ENCODE peak calls at places on chromosomes 4 and X, in six cellular contexts. One of them, this sample, is unnamed.

GRCh38 chr4:123555500-123556273 is 159.1 kb downstream of the SPRY1 start:
- DNase-seq in effector memory CD4-positive, alpha-beta T cell: no peak
- DNase-seq in GM12865: no peak
- DNase-seq in GM23338: peak
- DNase-seq in esophagus muscularis mucosa: no peak
- DNase-seq in adrenal gland: peak
- DNase-seq in this sample: peak

GRCh38 chr4:86446996-86447395 is 87.1 kb upstream of the MAPK10 start:
- DNase-seq in effector memory CD4-positive, alpha-beta T cell: no peak
- DNase-seq in GM12865: no peak
- DNase-seq in GM23338: no peak
- DNase-seq in esophagus muscularis mucosa: no peak
- DNase-seq in adrenal gland: no peak
- DNase-seq in this sample: no peak

GRCh38 chrX:132482632-132483031 is 6.2 kb downstream of the MBNL3 start:
- DNase-seq in effector memory CD4-positive, alpha-beta T cell: no peak
- DNase-seq in GM12865: no peak
- DNase-seq in GM23338: no peak
- DNase-seq in esophagus muscularis mucosa: no peak
- DNase-seq in adrenal gland: no peak
- DNase-seq in this sample: no peak

GRCh38 chr4:7365472-7366179 is 69.1 kb downstream of the PSAPL1 start:
- DNase-seq in effector memory CD4-positive, alpha-beta T cell: no peak
- DNase-seq in GM12865: no peak
- DNase-seq in GM23338: no peak
- DNase-seq in esophagus muscularis mucosa: no peak
- DNase-seq in adrenal gland: no peak
- DNase-seq in this sample: no peak

GRCh38 chr4:172982151-172982590 is 186.4 kb upstream of the GALNT7 start:
- DNase-seq in effector memory CD4-positive, alpha-beta T cell: no peak
- DNase-seq in GM12865: peak
- DNase-seq in GM23338: no peak
- DNase-seq in esophagus muscularis mucosa: peak
- DNase-seq in adrenal gland: peak
- DNase-seq in this sample: peak

GRCh38 chrX:154396948-154397887 is 959 bp upstream of the RPL10 start:
- DNase-seq in effector memory CD4-positive, alpha-beta T cell: peak
- DNase-seq in GM12865: peak
- DNase-seq in GM23338: peak
- DNase-seq in esophagus muscularis mucosa: no peak
- DNase-seq in adrenal gland: peak
- DNase-seq in this sample: no peak

GRCh38 chrX:135625995-135626394 is 87.4 kb upstream of the CT45A1 start:
- DNase-seq in effector memory CD4-positive, alpha-beta T cell: no peak
- DNase-seq in GM12865: peak
- DNase-seq in GM23338: peak
- DNase-seq in esophagus muscularis mucosa: no peak
- DNase-seq in adrenal gland: no peak
- DNase-seq in this sample: no peak

GRCh38 chrX:28550331-28550872 is 36.8 kb upstream of the IL1RAPL1 start:
- DNase-seq in effector memory CD4-positive, alpha-beta T cell: no peak
- DNase-seq in GM12865: no peak
- DNase-seq in GM23338: peak
- DNase-seq in esophagus muscularis mucosa: no peak
- DNase-seq in adrenal gland: no peak
- DNase-seq in this sample: no peak

GRCh38 chr4:100299441-100299840 is 109.2 kb upstream of the DDIT4L start:
- DNase-seq in effector memory CD4-positive, alpha-beta T cell: no peak
- DNase-seq in GM12865: no peak
- DNase-seq in GM23338: no peak
- DNase-seq in esophagus muscularis mucosa: no peak
- DNase-seq in adrenal gland: no peak
- DNase-seq in this sample: no peak

GRCh38 chr4:172786039-172786792 is 382.4 kb upstream of the GALNT7 start:
- DNase-seq in effector memory CD4-positive, alpha-beta T cell: no peak
- DNase-seq in GM12865: no peak
- DNase-seq in GM23338: no peak
- DNase-seq in esophagus muscularis mucosa: no peak
- DNase-seq in adrenal gland: peak
- DNase-seq in this sample: no peak

GRCh38 chr4:144709793-144710525 is 64.0 kb downstream of the HHIP start:
- DNase-seq in effector memory CD4-positive, alpha-beta T cell: no peak
- DNase-seq in GM12865: no peak
- DNase-seq in GM23338: no peak
- DNase-seq in esophagus muscularis mucosa: no peak
- DNase-seq in adrenal gland: no peak
- DNase-seq in this sample: peak

GRCh38 chr4:26238782-26239647 is 81.8 kb upstream of the RBPJ start:
- DNase-seq in effector memory CD4-positive, alpha-beta T cell: no peak
- DNase-seq in GM12865: no peak
- DNase-seq in GM23338: peak
- DNase-seq in esophagus muscularis mucosa: peak
- DNase-seq in adrenal gland: no peak
- DNase-seq in this sample: peak

GRCh38 chr4:78313754-78314120 is 237.8 kb upstream of the ANXA3 start:
- DNase-seq in effector memory CD4-positive, alpha-beta T cell: no peak
- DNase-seq in GM12865: no peak
- DNase-seq in GM23338: no peak
- DNase-seq in esophagus muscularis mucosa: no peak
- DNase-seq in adrenal gland: no peak
- DNase-seq in this sample: no peak

GRCh38 chr4:11931266-11931665 is 502.6 kb upstream of the HS3ST1 start:
- DNase-seq in effector memory CD4-positive, alpha-beta T cell: no peak
- DNase-seq in GM12865: no peak
- DNase-seq in GM23338: no peak
- DNase-seq in esophagus muscularis mucosa: no peak
- DNase-seq in adrenal gland: no peak
- DNase-seq in this sample: no peak

GRCh38 chr4:151674804-151675290 is 86.0 kb downstream of the GATB start:
- DNase-seq in effector memory CD4-positive, alpha-beta T cell: no peak
- DNase-seq in GM12865: no peak
- DNase-seq in GM23338: peak
- DNase-seq in esophagus muscularis mucosa: no peak
- DNase-seq in adrenal gland: peak
- DNase-seq in this sample: no peak

GRCh38 chr4:13529130-13529919 is 15.0 kb downstream of the NKX3-2 start:
- DNase-seq in effector memory CD4-positive, alpha-beta T cell: no peak
- DNase-seq in GM12865: no peak
- DNase-seq in GM23338: no peak
- DNase-seq in esophagus muscularis mucosa: no peak
- DNase-seq in adrenal gland: no peak
- DNase-seq in this sample: no peak

GRCh38 chr4:13533670-13534343 is 10.5 kb downstream of the NKX3-2 start:
- DNase-seq in effector memory CD4-positive, alpha-beta T cell: no peak
- DNase-seq in GM12865: no peak
- DNase-seq in GM23338: no peak
- DNase-seq in esophagus muscularis mucosa: no peak
- DNase-seq in adrenal gland: no peak
- DNase-seq in this sample: no peak

GRCh38 chr4:13531609-13531998 is 12.7 kb downstream of the NKX3-2 start:
- DNase-seq in effector memory CD4-positive, alpha-beta T cell: no peak
- DNase-seq in GM12865: no peak
- DNase-seq in GM23338: no peak
- DNase-seq in esophagus muscularis mucosa: no peak
- DNase-seq in adrenal gland: no peak
- DNase-seq in this sample: no peak

GRCh38 chr4:13528823-13529129 is 15.5 kb downstream of the NKX3-2 start:
- DNase-seq in effector memory CD4-positive, alpha-beta T cell: no peak
- DNase-seq in GM12865: no peak
- DNase-seq in GM23338: no peak
- DNase-seq in esophagus muscularis mucosa: no peak
- DNase-seq in adrenal gland: no peak
- DNase-seq in this sample: no peak

DNA sequence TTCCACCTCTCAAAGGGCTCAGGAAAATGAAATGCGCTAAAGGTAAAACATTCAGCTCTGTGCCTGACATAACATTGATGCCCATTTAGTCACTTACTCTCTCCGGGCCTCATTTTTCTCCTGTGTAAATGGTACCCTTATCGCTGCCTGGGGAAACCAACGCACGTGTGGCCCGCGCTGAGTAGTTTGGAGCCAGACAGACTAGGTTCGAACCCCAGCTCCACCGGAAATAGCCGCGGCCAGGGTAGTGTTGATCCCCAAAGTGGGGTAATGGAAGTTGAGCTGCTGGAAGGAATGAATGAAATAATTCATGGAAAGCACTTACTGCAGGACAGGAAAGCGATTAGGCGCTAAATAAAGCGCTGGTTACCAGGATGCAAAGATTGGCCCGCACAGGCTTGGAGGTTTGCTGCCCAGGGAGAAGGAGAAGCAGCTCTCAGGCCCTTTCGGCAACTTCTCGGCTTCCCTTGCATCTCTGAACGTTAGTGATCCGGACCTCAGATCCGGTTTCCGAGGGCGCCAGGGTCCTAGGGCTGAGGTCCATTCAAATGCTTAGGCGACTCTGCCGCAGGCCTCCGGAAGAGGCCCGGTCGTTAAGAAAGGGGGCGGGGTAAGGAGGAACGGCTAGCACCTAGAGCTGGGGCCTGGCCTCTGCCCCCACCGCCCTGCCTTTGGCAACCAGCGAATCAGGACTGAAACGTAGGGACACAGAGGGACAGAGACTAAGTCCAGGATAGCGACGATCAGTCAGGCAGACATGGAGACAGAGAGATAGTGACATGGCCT is 13.3 kb downstream of the NKX3-2 start:
- DNase-seq in effector memory CD4-positive, alpha-beta T cell: no peak
- DNase-seq in GM12865: no peak
- DNase-seq in GM23338: peak
- DNase-seq in esophagus muscularis mucosa: no peak
- DNase-seq in adrenal gland: no peak
- DNase-seq in this sample: no peak
- H3K4me3 ChIP-seq in effector memory CD4-positive, alpha-beta T cell: no peak
- H3K4me3 ChIP-seq in GM12865: no peak
- H3K4me3 ChIP-seq in GM23338: peak
- H3K4me3 ChIP-seq in esophagus muscularis mucosa: no peak
- H3K4me3 ChIP-seq in adrenal gland: no peak
- H3K4me3 ChIP-seq in this sample: no peak

GRCh38 chr4:119025440-119025839 is 110.2 kb upstream of the MYOZ2 start:
- DNase-seq in effector memory CD4-positive, alpha-beta T cell: no peak
- DNase-seq in GM12865: no peak
- DNase-seq in GM23338: no peak
- DNase-seq in esophagus muscularis mucosa: no peak
- DNase-seq in adrenal gland: peak
- DNase-seq in this sample: no peak
- H3K4me3 ChIP-seq in effector memory CD4-positive, alpha-beta T cell: no peak
- H3K4me3 ChIP-seq in GM12865: no peak
- H3K4me3 ChIP-seq in GM23338: no peak
- H3K4me3 ChIP-seq in esophagus muscularis mucosa: peak
- H3K4me3 ChIP-seq in adrenal gland: no peak
- H3K4me3 ChIP-seq in this sample: peak

DNA sequence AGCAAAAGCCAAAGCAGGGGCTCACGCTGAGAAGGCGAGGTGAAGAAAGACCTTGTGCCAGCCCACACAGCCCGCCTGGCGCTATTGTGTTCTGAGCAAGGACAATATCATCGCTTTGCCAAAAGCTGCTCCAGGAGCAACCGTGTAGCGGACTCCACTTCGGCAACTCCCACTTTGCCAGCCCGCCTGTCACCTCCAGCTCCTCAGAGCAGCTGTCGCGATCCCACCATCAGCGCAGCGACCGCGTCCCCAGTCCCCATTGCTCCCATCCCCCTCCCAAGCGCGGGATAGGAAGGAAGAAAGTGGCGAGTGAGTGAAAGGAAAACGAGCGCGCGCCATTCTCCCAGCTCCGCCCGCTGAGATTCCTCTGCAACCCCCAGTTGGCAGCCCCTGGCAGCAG is 759 bp downstream of the ZC4H2 start:
- DNase-seq in effector memory CD4-positive, alpha-beta T cell: no peak
- DNase-seq in GM12865: peak
- DNase-seq in GM23338: peak
- DNase-seq in esophagus muscularis mucosa: no peak
- DNase-seq in adrenal gland: peak
- DNase-seq in this sample: no peak
- H3K4me3 ChIP-seq in effector memory CD4-positive, alpha-beta T cell: peak
- H3K4me3 ChIP-seq in GM12865: peak
- H3K4me3 ChIP-seq in GM23338: peak
- H3K4me3 ChIP-seq in esophagus muscularis mucosa: peak
- H3K4me3 ChIP-seq in adrenal gland: peak
- H3K4me3 ChIP-seq in this sample: peak

DNA sequence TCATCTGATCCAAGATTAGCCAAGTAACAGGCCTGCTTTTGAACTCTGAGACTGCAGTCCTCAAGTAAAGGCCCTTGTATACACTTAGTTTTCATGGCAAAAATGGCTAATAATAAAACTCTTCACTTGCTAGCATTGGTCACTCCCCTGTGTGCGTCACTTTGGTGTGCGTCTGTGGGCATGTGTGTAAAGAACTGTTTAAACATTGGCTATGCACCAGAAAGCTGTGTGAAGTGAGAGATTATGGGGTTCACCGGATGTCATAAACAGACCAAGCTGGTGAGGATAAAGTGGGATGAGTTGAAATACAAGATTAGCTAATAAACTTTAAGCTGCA is 108.6 kb upstream of the SLC4A4 start:
- DNase-seq in effector memory CD4-positive, alpha-beta T cell: no peak
- DNase-seq in GM12865: no peak
- DNase-seq in GM23338: no peak
- DNase-seq in esophagus muscularis mucosa: no peak
- DNase-seq in adrenal gland: no peak
- DNase-seq in this sample: no peak
- H3K4me3 ChIP-seq in effector memory CD4-positive, alpha-beta T cell: no peak
- H3K4me3 ChIP-seq in GM12865: no peak
- H3K4me3 ChIP-seq in GM23338: no peak
- H3K4me3 ChIP-seq in esophagus muscularis mucosa: peak
- H3K4me3 ChIP-seq in adrenal gland: no peak
- H3K4me3 ChIP-seq in this sample: no peak

This sample was measured in skeletal muscle cell.